ENCODE peak calls at places on chromosomes 1 and 21, in eight cellular contexts. X is stomach, N is mesendoderm, I is coronary artery, V is dorsolateral prefrontal cortex, Y is fibroblast of lung, S is kidney, C is psoas muscle. D is an unnamed sample.

GRCh38 chr1:228392111-228392936 is 14.3 kb downstream of the TRIM11 start:
- DNase-seq in X (no peak), N (no peak), I (no peak), V (peak), Y (peak), S (peak), C (peak), D (no peak)

GRCh38 chr1:194071200-194071599 is 884.8 kb upstream of the B3GALT2 start:
- DNase-seq in X (no peak), N (no peak), I (no peak), V (no peak), Y (no peak), S (no peak), C (no peak), D (no peak)

GRCh38 chr1:104785575-104786187 is 1036.0 kb downstream of the AMY1C start:
- DNase-seq in X (no peak), N (no peak), I (no peak), V (no peak), Y (no peak), S (no peak), C (no peak), D (no peak)

GRCh38 chr21:33360871-33361602 is 36.3 kb downstream of the IFNAR1 start:
- DNase-seq in X (peak), N (peak), I (peak), V (peak), Y (peak), S (peak), C (peak), D (peak)

GRCh38 chr1:154808909-154809262 is 61.2 kb downstream of the KCNN3 start:
- DNase-seq in X (no peak), N (no peak), I (no peak), V (no peak), Y (no peak), S (no peak), C (peak), D (no peak)

GRCh38 chr1:42484382-42484781 is 21.3 kb downstream of the CCDC30 start:
- DNase-seq in X (no peak), N (peak), I (no peak), V (no peak), Y (peak), S (no peak), C (no peak), D (no peak)

GRCh38 chr21:39518055-39518844 is 66.5 kb downstream of the SH3BGR start:
- DNase-seq in X (peak), N (peak), I (no peak), V (no peak), Y (peak), S (peak), C (no peak), D (no peak)

GRCh38 chr1:45351508-45351907 is 11.3 kb upstream of the MUTYH start:
- DNase-seq in X (no peak), N (no peak), I (no peak), V (no peak), Y (no peak), S (no peak), C (no peak), D (no peak)

GRCh38 chr21:42844411-42845113 is 34.8 kb downstream of the WDR4 start:
- DNase-seq in X (peak), N (no peak), I (no peak), V (peak), Y (no peak), S (peak), C (peak), D (no peak)

GRCh38 chr1:16009030-16009460 is 5.0 kb downstream of the SRARP start:
- DNase-seq in X (peak), N (peak), I (no peak), V (peak), Y (peak), S (peak), C (peak), D (peak)

GRCh38 chr1:188846468-188846867 is 1631.2 kb downstream of the BRINP3 start:
- DNase-seq in X (no peak), N (no peak), I (no peak), V (no peak), Y (no peak), S (no peak), C (no peak), D (no peak)

GRCh38 chr1:158117854-158118691 is 62.6 kb upstream of the CD1D start:
- DNase-seq in X (peak), N (peak), I (no peak), V (no peak), Y (peak), S (no peak), C (peak), D (no peak)

GRCh38 chr1:41013024-41013423 is 8.5 kb downstream of the SLFNL1 start:
- DNase-seq in X (no peak), N (no peak), I (no peak), V (no peak), Y (no peak), S (no peak), C (no peak), D (no peak)

GRCh38 chr1:58968360-58968952 is 184.6 kb upstream of the JUN start:
- DNase-seq in X (peak), N (no peak), I (no peak), V (no peak), Y (peak), S (peak), C (peak), D (peak)

GRCh38 chr1:51518730-51519047 is 377 bp downstream of the EPS15 start:
- DNase-seq in X (peak), N (no peak), I (peak), V (no peak), Y (no peak), S (peak), C (no peak), D (no peak)

GRCh38 chr1:188188317-188188716 is 1359.6 kb downstream of the PLA2G4A start:
- DNase-seq in X (no peak), N (peak), I (no peak), V (no peak), Y (no peak), S (no peak), C (no peak), D (no peak)

GRCh38 chr1:245216356-245217110 is 61.7 kb downstream of the KIF26B start:
- DNase-seq in X (no peak), N (peak), I (no peak), V (no peak), Y (no peak), S (no peak), C (no peak), D (no peak)

GRCh38 chr1:115166531-115167091 is 77.3 kb upstream of the TSPAN2 start:
- DNase-seq in X (no peak), N (peak), I (no peak), V (no peak), Y (peak), S (no peak), C (no peak), D (no peak)

GRCh38 chr1:28565726-28566125 is 12.8 kb downstream of the TRNAU1AP start:
- DNase-seq in X (no peak), N (no peak), I (no peak), V (no peak), Y (no peak), S (no peak), C (no peak), D (no peak)
- H3K27ac ChIP-seq in X (no peak), N (no peak), I (no peak), V (no peak), Y (no peak), S (no peak), C (no peak), D (no peak)

DNA sequence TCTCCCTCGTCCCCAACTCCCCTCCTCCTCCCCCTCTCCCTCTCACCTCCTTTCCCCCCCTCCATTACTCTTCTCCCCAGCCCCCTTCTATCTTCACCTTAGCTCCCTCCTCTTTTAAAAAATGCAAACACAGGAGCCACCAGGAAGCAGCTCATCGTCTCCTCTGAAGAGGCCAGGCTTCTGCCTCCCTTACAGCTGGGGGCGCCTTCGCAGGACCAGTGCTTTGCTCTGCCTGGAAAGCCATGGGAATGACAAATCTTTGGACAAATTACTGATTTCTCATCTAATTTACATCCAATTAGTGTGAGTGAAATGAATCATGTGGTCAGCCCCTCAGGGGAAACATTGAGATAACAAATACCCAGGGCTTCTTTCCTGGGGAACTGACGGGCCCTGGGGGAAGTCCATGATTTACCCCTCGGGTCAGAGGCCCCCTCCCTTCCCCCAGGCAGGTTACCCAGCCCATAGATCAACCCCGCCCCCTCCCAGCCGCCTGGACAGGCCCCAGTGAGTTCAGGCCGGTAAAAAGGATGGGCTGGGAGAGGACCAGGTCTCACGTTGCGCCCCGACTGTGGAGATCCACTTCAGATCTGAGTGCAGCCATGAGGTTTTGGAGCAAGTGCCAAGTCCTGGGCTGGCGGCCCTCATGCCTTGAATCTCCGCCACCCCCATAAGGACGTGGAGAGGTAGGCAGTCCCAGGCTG is 300.9 kb downstream of the RRAGC start:
- DNase-seq in X (no peak), N (peak), I (no peak), V (no peak), Y (no peak), S (no peak), C (no peak), D (no peak)
- H3K4me3 ChIP-seq in X (no peak), N (no peak), I (no peak), V (no peak), Y (no peak), S (no peak), C (no peak), D (no peak)

DNA sequence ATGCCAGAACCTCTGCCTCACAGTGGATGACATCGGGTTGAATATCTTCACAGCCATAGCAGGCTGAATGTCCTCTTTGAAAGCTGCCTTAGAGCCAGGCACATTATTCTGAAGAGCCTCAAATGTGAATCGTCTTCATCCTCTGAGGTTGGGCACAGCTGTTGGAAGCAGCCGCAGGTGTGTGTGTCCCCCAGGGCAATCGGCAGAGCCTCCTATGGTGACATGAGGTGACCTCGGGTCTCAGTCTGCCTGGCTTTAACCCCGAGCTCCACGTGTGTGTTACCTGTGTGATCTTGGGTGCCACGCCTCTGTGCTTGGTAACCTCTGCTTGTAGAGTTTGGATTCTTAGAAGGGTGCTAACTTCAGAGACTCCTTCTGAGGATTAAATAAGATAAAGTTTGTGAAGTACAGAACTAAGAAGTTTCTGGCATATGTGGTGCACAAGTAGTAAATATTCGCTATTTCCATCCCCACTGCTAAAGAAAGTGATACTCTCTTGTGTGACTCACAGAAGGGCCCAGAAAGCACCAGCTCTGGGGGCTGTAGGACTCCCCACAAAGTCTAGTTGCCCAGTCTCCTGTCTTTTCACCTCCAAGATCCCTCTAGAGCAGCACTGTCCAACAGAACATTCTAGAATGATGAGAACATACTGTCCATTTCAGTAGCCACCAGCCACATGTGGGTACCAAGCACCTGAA is 500.9 kb downstream of the NPHP4 start:
- DNase-seq in X (no peak), N (no peak), I (no peak), V (no peak), Y (no peak), S (no peak), C (no peak), D (no peak)
- H3K27ac ChIP-seq in X (no peak), N (no peak), I (no peak), V (no peak), Y (no peak), S (no peak), C (no peak), D (no peak)

GRCh38 chr1:156437054-156437453 is 63.5 kb downstream of the MEF2D start:
- DNase-seq in X (no peak), N (no peak), I (no peak), V (no peak), Y (no peak), S (no peak), C (no peak), D (no peak)

GRCh38 chr1:156435551-156436318 is 64.8 kb downstream of the MEF2D start:
- DNase-seq in X (peak), N (peak), I (no peak), V (no peak), Y (peak), S (no peak), C (no peak), D (no peak)

GRCh38 chr1:156436319-156437043 is 64.1 kb downstream of the MEF2D start:
- DNase-seq in X (no peak), N (peak), I (no peak), V (no peak), Y (no peak), S (no peak), C (no peak), D (no peak)

GRCh38 chr1:156433602-156434001 is 64.6 kb downstream of the RHBG start:
- DNase-seq in X (no peak), N (no peak), I (no peak), V (no peak), Y (no peak), S (no peak), C (no peak), D (no peak)

DNA sequence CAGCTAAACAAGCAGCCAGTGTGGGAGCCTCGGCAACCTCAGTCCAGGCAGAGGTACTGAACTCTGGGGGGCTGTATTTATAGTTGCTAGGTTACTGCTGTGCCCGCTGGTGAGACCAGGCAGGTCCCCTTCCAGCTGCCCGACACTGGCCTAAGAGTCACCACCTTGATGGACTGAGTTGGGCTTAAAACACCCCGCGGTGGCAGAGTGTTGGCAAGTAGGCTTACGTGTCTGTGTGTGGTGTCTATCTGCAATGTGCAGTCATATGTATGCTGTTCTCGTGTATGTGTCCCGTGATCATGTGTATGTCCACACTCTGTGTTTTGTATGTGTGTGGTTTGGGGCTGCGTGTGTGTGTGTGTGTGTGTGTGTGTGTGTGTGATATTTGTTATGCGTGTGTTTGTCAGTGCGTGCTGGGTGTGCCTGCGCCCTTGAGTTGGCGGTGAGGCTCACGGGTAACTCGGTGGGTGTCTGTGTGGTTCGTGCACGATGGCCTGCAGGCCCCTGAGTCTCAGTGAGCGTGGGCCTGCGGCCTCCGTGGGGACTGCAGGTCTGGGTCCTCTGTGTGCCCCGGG is 65.5 kb downstream of the MEF2D start:
- DNase-seq in X (no peak), N (no peak), I (no peak), V (no peak), Y (no peak), S (no peak), C (no peak), D (no peak)
- H3K4me3 ChIP-seq in X (peak), N (no peak), I (peak), V (peak), Y (no peak), S (no peak), C (peak), D (peak)

DNA sequence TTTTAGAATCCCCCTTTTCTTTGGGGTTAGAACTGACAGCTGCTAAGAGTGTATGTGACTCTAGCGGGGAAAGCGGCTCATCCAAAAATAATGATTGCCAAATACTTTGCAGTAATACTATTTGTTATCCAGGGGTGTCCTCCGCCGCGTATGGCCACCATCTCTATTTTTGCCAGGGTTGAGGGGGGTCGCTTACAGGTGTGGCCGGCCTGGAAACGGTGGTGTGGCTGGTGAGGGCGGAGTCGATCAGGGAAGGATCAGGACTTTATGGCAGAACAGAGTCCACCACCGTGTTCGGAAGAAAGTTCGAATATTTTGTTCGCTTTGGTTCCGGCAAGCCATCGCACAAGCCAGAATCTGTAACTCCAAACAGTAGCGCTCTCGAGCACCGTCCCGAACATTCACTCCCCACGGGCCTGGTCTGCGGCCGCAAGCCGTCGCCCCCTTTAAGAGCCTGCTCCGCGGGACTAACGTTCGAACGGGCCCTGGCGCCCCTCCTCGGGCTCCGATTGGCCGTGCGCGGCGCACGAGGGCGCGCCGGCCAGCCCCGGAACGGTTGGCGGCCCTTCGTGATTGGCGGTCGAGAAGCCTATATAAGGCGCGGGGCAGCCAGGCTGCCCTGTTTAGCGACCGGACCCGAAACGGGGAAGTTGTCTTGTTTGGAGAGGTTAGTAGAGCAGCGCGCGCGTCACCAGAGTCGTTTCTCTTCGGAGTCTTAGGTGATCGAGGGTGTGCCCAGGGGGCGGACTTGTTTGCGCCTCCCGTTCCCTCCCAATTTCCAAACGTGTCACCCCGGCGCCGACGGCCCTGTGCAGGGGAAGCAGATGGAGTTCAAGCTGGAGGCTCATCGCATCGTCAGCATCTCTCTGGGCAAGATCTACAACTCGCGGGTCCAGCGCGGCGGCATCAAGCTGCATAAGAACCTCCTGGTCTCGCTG is at the start of gene IER5:
- DNase-seq in X (peak), N (peak), I (peak), V (peak), Y (peak), S (peak), C (peak), D (peak)
- H3K27ac ChIP-seq in X (peak), N (peak), I (peak), V (peak), Y (peak), S (peak), C (peak), D (peak)

DNA sequence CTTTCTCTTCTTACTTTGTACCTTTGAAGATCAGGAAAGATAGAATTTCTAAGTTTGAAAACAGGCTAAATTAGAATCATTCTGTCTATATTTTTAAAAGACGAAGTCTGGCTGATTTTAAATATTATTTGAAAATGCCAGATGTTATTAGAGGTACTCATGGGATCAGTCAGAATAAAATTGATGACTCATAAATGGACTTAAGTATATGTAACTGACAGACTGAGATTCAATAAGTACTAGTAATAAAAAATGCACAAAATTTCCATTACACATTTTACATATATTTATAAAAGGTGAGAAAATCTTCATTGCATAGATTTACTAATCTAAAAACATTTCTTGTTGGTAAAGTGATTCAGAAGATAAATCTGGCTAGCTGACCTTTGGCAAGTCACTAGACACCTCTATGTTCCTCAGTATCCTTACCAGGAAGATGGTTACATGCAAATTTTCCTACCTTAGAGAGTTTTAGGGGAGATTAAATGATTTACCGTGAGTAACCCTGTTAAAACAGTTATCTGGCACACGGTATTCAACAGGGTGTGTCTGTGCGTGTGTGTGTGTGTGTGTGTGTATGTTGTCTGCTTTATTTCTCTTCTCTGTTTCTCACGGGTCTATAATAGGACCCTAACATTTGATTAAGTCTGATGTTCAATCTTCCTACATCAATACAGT is 189.0 kb downstream of the RUNX1 start:
- DNase-seq in X (no peak), N (no peak), I (no peak), V (no peak), Y (no peak), S (no peak), C (no peak), D (no peak)
- H3K4me3 ChIP-seq in X (no peak), N (no peak), I (no peak), V (no peak), Y (no peak), S (no peak), C (no peak), D (no peak)

GRCh38 chr1:53735261-53735660 is 3.7 kb downstream of the GLIS1 start:
- DNase-seq in X (no peak), N (no peak), I (no peak), V (no peak), Y (peak), S (no peak), C (no peak), D (no peak)
- H3K27ac ChIP-seq in X (peak), N (no peak), I (no peak), V (no peak), Y (peak), S (no peak), C (no peak), D (no peak)

D was measured in thoracic aorta.